ENCODE peak calls at places on chromosomes 4 and X, in six cellular contexts. S, O, P, V, D and E are unnamed samples.

GRCh38 chr4:184408021-184408710 is 66.2 kb downstream of the IRF2 start:
- DNase-seq in V (peak), O (no peak), S (no peak), D (peak), P (no peak), E (no peak)

GRCh38 chr4:84681488-84682274 is 98.8 kb downstream of the CDS1 start:
- DNase-seq in V (peak), O (no peak), P (no peak), S (no peak), D (peak), E (no peak)

GRCh38 chrX:24619647-24620046 is 27.5 kb downstream of the PCYT1B start:
- DNase-seq in D (peak), V (peak), O (no peak), P (no peak), S (no peak), E (no peak)

GRCh38 chrX:2391869-2392606 is 108.7 kb downstream of the DHRSX start:
- DNase-seq in D (peak), S (no peak), V (peak), P (no peak), O (no peak), E (no peak)

GRCh38 chrX:20459410-20460350 is 193.0 kb upstream of the RPS6KA3 start:
- DNase-seq in D (no peak), P (no peak), V (no peak), O (no peak), S (no peak), E (no peak)

GRCh38 chrX:49209434-49210251 is 9.7 kb upstream of the SYP start:
- DNase-seq in V (peak), O (no peak), P (no peak), S (no peak), D (no peak), E (no peak)

GRCh38 chrX:142001934-142002333 is 98.2 kb downstream of the MAGEC1 start:
- DNase-seq in S (no peak), P (no peak), D (no peak), V (no peak), O (no peak), E (no peak)

GRCh38 chrX:56397636-56398035 is 165.5 kb downstream of the KLF8 start:
- DNase-seq in S (no peak), D (no peak), P (no peak), V (no peak), O (no peak), E (no peak)

GRCh38 chr4:39446842-39447573 is 11.7 kb downstream of the RPL9 start:
- DNase-seq in V (peak), O (peak), D (peak), S (no peak), P (peak), E (peak)

GRCh38 chr4:3257691-3258482 is 8.9 kb downstream of the MSANTD1 start:
- DNase-seq in D (peak), S (peak), V (peak), O (no peak), P (no peak), E (peak)

GRCh38 chr4:8830611-8831200 is 40.9 kb downstream of the HMX1 start:
- DNase-seq in V (no peak), O (no peak), P (peak), D (no peak), S (peak), E (no peak)

GRCh38 chr4:119858176-119858575 is 208.5 kb downstream of the MAD2L1 start:
- DNase-seq in S (no peak), V (no peak), O (no peak), D (no peak), P (no peak), E (no peak)

GRCh38 chrX:69705818-69706217 is 89.9 kb downstream of the EDA start:
- DNase-seq in O (no peak), P (no peak), V (no peak), D (no peak), S (no peak), E (no peak)

GRCh38 chrX:148555101-148555500 is 54.7 kb downstream of the AFF2 start:
- DNase-seq in O (no peak), V (no peak), P (no peak), D (no peak), S (no peak), E (no peak)

GRCh38 chrX:10008483-10009056 is 41.4 kb downstream of the CLDN34 start:
- DNase-seq in V (no peak), D (no peak), O (no peak), P (no peak), S (no peak), E (no peak)

GRCh38 chrX:10006770-10007169 is 39.6 kb downstream of the CLDN34 start:
- DNase-seq in P (no peak), S (no peak), D (no peak), V (no peak), O (no peak), E (no peak)

GRCh38 chrX:10004832-10005475 is 37.8 kb downstream of the CLDN34 start:
- DNase-seq in O (no peak), D (no peak), S (no peak), P (no peak), V (no peak), E (no peak)

GRCh38 chrX:10007604-10008003 is 40.4 kb downstream of the CLDN34 start:
- DNase-seq in P (no peak), S (no peak), V (no peak), O (no peak), D (no peak), E (no peak)

GRCh38 chrX:10006086-10006485 is 38.9 kb downstream of the CLDN34 start:
- DNase-seq in V (no peak), P (no peak), O (no peak), S (no peak), D (no peak), E (no peak)
- TF ChIP-seq CTCF in V (no peak), P (no peak), O (no peak), S (no peak), D (no peak), E (no peak)

GRCh38 chrX:115940888-115941332 is 229.6 kb upstream of the AGTR2 start:
- DNase-seq in S (peak), O (peak), P (peak), D (peak), V (peak), E (peak)
- TF ChIP-seq CTCF in S (peak), O (peak), P (peak), D (no peak), V (peak), E (peak)

GRCh38 chr4:44425614-44426208 is 22.9 kb downstream of the KCTD8 start:
- DNase-seq in S (no peak), D (no peak), P (no peak), O (no peak), V (peak), E (no peak)
- TF ChIP-seq CTCF in S (peak), D (no peak), P (no peak), O (no peak), V (peak), E (peak)

GRCh38 chr4:147843162-147843561 is 111.3 kb downstream of the ARHGAP10 start:
- DNase-seq in S (no peak), D (no peak), P (no peak), V (no peak), O (peak), E (no peak)
- TF ChIP-seq CTCF in S (no peak), D (no peak), P (no peak), V (no peak), O (peak), E (peak)

GRCh38 chrX:45322382-45322781 is 121.7 kb upstream of the DIPK2B start:
- DNase-seq in D (peak), O (no peak), P (peak), V (peak), S (no peak), E (no peak)
- TF ChIP-seq CTCF in D (peak), O (peak), P (peak), V (peak), S (peak), E (peak)

DNA sequence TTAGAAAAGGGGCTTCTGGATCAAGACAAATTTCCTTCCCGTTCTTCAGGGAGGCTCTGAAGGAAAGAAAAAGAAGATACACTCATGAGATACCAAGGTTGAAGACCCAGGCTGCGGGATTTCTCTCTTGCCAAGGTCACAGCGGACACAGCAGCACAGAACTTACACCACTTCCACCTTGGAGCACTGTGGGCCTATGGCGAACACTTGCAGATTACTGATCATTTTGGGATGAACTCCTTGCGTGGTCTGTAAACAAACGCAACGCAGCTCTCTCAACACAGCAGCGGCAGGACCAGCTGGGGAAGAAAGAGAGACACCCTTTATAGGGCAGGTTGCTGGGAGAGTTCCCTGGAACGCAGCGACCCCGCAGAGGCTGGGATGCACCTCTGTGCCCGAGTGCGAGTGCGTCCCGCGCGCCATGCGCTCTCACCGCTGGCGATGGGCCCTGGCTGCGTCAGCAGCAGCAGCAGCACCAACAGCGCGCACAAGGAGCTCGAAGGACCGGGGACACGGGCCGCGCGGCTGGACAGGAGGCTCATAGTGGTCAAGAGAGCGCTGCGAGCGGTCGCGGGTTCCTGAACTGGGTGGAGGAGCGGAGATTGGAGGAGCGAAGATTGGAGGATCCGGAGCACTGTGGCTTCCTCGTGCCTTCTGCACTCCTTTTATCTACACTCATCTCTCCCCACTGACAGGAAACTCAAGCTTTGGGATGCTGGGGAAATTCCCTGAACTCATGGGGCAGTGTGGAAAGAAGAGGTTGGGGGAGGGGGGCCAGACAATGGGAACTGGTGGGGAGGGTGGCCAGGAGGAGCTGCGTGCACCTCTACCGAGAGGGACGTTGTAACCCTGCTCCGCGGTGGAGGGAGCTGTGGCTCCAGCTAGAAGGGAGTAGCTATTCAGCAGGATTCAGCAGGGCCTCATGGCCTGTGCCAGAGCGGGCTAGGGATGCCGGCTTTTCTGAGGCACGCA is at the start of gene CXCL5:
- DNase-seq in O (no peak), D (peak), V (peak), S (peak), P (peak), E (no peak)
- TF ChIP-seq CTCF in O (no peak), D (no peak), V (no peak), S (no peak), P (no peak), E (no peak)